ENCODE peak calls at places on chromosomes 2 and 18, in nine cellular contexts. Y is psoas muscle, D is testis, B is ovary, A is prostate gland, I is Panc1, J is RWPE1, N is A549, V is pancreas. P is an unnamed sample.

GRCh38 chr2:159497256-159497655 is 119.1 kb downstream of the BAZ2B start:
- DNase-seq in B (no peak), V (no peak), Y (no peak), A (no peak), N (peak), J (peak), D (no peak), I (no peak), P (no peak)

GRCh38 chr2:75431276-75431675 is 129.5 kb downstream of the EVA1A start:
- DNase-seq in B (no peak), A (no peak), I (no peak), J (no peak), D (no peak), N (no peak), Y (no peak), V (no peak), P (no peak)

GRCh38 chr2:44829771-44830170 is 111.7 kb upstream of the SIX3 start:
- DNase-seq in N (no peak), B (no peak), V (no peak), J (no peak), D (no peak), A (no peak), Y (no peak), I (no peak), P (no peak)

GRCh38 chr2:3113769-3114168 is 263.8 kb downstream of the EIPR1 start:
- DNase-seq in Y (no peak), N (no peak), A (no peak), D (no peak), J (no peak), V (no peak), B (no peak), I (no peak), P (no peak)

GRCh38 chr2:239818086-239818485 is 207.1 kb downstream of the NDUFA10 start:
- DNase-seq in Y (no peak), A (no peak), N (no peak), I (no peak), J (no peak), V (no peak), D (no peak), B (no peak), P (no peak)

GRCh38 chr18:49768051-49768391 is 45.3 kb downstream of the ACAA2 start:
- DNase-seq in V (no peak), Y (peak), D (peak), I (peak), J (peak), B (no peak), N (peak), A (peak), P (peak)

GRCh38 chr2:48205137-48205798 is 299.0 kb upstream of the FBXO11 start:
- DNase-seq in B (no peak), Y (no peak), I (no peak), A (no peak), J (no peak), D (peak), V (no peak), N (peak), P (no peak)

GRCh38 chr2:64750001-64750816 is 96.5 kb upstream of the SERTAD2 start:
- DNase-seq in B (peak), N (peak), Y (peak), I (no peak), V (peak), D (peak), A (peak), J (peak), P (peak)

GRCh38 chr2:178756343-178756742 is 50.9 kb downstream of the TTN start:
- DNase-seq in D (no peak), V (no peak), N (no peak), I (no peak), A (no peak), B (no peak), J (no peak), Y (no peak), P (no peak)

GRCh38 chr2:10228611-10229365 is 73.9 kb upstream of the HPCAL1 start:
- DNase-seq in J (no peak), I (no peak), V (peak), Y (peak), N (no peak), D (no peak), B (no peak), A (peak), P (no peak)

GRCh38 chr2:203580846-203581245 is 45.7 kb upstream of the RAPH1 start:
- DNase-seq in V (no peak), Y (no peak), A (no peak), J (no peak), B (no peak), N (no peak), I (no peak), D (no peak), P (no peak)

GRCh38 chr2:70081221-70081620 is 6.1 kb upstream of the PCBP1 start:
- DNase-seq in V (no peak), B (no peak), J (no peak), N (no peak), Y (no peak), D (no peak), I (no peak), A (no peak), P (no peak)

GRCh38 chr2:42136832-42137821 is 32.0 kb upstream of the EML4 start:
- DNase-seq in V (no peak), N (peak), I (no peak), Y (no peak), D (no peak), B (no peak), A (no peak), J (no peak), P (no peak)

GRCh38 chr2:121451373-121451772 is 79.3 kb upstream of the RNU4ATAC start:
- DNase-seq in I (no peak), Y (no peak), N (no peak), B (no peak), J (no peak), D (no peak), V (no peak), A (no peak), P (no peak)

GRCh38 chr2:203636896-203637818 is 69.3 kb upstream of the CD28 start:
- DNase-seq in B (no peak), J (no peak), I (no peak), V (no peak), Y (no peak), N (no peak), D (peak), A (peak), P (no peak)

GRCh38 chr2:144504191-144504590 is 15.7 kb downstream of the ZEB2 start:
- DNase-seq in I (no peak), B (no peak), D (no peak), Y (no peak), A (no peak), V (no peak), J (no peak), N (no peak), P (no peak)

GRCh38 chr2:12014088-12014960 is 267.9 kb downstream of the LPIN1 start:
- DNase-seq in N (no peak), B (no peak), A (no peak), I (no peak), Y (no peak), J (no peak), D (no peak), V (no peak), P (peak)

GRCh38 chr2:240163844-240164574 is 23.6 kb upstream of the OTOS start:
- DNase-seq in B (no peak), Y (no peak), I (no peak), J (no peak), D (no peak), N (no peak), A (no peak), V (peak), P (no peak)

GRCh38 chr2:233386382-233387041 is 32.2 kb downstream of the DGKD start:
- DNase-seq in V (no peak), I (no peak), N (peak), D (no peak), J (peak), Y (no peak), B (peak), A (no peak), P (no peak)

GRCh38 chr2:161415041-161415440 is 1.1 kb upstream of the TBR1 start:
- DNase-seq in D (no peak), B (no peak), N (no peak), J (no peak), I (no peak), A (no peak), Y (no peak), V (peak), P (no peak)

GRCh38 chr2:160356485-160356884 is 137.1 kb downstream of the RBMS1 start:
- DNase-seq in N (no peak), A (no peak), V (no peak), I (no peak), B (no peak), Y (no peak), J (no peak), D (no peak), P (no peak)

GRCh38 chr2:43426305-43427031 is 169.4 kb downstream of the THADA start:
- DNase-seq in N (peak), D (peak), A (peak), I (no peak), J (peak), B (no peak), V (no peak), Y (no peak), P (peak)

GRCh38 chr18:35062408-35062807 is 21.2 kb downstream of the MAPRE2 start:
- DNase-seq in D (no peak), N (no peak), I (no peak), Y (no peak), B (no peak), V (no peak), J (no peak), A (no peak), P (no peak)

GRCh38 chr2:178241852-178242551 is 47.7 kb downstream of the OSBPL6 start:
- DNase-seq in V (no peak), J (peak), I (peak), Y (no peak), D (peak), N (peak), A (peak), B (peak), P (peak)

GRCh38 chr2:133194777-133195335 is 373.4 kb downstream of the NCKAP5 start:
- DNase-seq in Y (no peak), A (no peak), J (no peak), V (no peak), B (no peak), N (no peak), D (no peak), I (no peak), P (no peak)
- TF ChIP-seq CTCF in Y (no peak), A (no peak), J (no peak), V (no peak), B (no peak), N (no peak), D (no peak), I (no peak), P (no peak)

GRCh38 chr18:8794133-8794986 is 89.0 kb downstream of the MTCL1 start:
- DNase-seq in D (no peak), V (no peak), B (no peak), A (no peak), Y (no peak), I (no peak), N (peak), J (peak), P (no peak)
- H3K27ac ChIP-seq in D (no peak), V (no peak), B (no peak), A (no peak), Y (no peak), I (peak), N (peak), J (peak), P (no peak)

GRCh38 chr2:130767408-130767775 is 12.1 kb downstream of the AMER3 start:
- DNase-seq in Y (no peak), B (no peak), D (no peak), V (no peak), A (no peak), N (no peak), I (no peak), J (no peak), P (no peak)

GRCh38 chr2:130766037-130766436 is 10.7 kb downstream of the AMER3 start:
- DNase-seq in Y (no peak), N (no peak), B (no peak), D (no peak), V (no peak), J (no peak), I (no peak), A (no peak), P (no peak)

GRCh38 chr2:130769343-130769907 is 14.1 kb downstream of the AMER3 start:
- DNase-seq in V (no peak), I (no peak), B (no peak), A (no peak), J (no peak), D (no peak), N (no peak), Y (no peak), P (no peak)

GRCh38 chr2:130766711-130767407 is 11.5 kb downstream of the AMER3 start:
- DNase-seq in N (no peak), V (no peak), I (no peak), A (no peak), Y (no peak), B (no peak), D (no peak), J (no peak), P (no peak)

GRCh38 chr2:130768191-130768855 is 13.0 kb downstream of the AMER3 start:
- DNase-seq in I (no peak), J (no peak), Y (no peak), B (no peak), A (no peak), N (no peak), V (no peak), D (no peak), P (no peak)
- TF ChIP-seq CTCF in I (peak), J (no peak), Y (no peak), B (no peak), A (no peak), N (peak), V (no peak), D (no peak), P (no peak)

GRCh38 chr2:21254170-21254965 is 130.6 kb downstream of the TDRD15 start:
- DNase-seq in I (no peak), D (no peak), J (no peak), V (no peak), A (no peak), Y (no peak), B (no peak), N (no peak), P (no peak)
- H3K27ac ChIP-seq in I (no peak), D (no peak), J (no peak), V (no peak), A (no peak), Y (no peak), B (no peak), N (no peak), P (no peak)

GRCh38 chr2:61910603-61911002 is 5.1 kb downstream of the COMMD1 start:
- DNase-seq in I (no peak), J (no peak), B (no peak), Y (no peak), V (no peak), D (no peak), A (no peak), N (no peak), P (no peak)
- TF ChIP-seq CTCF in I (peak), J (no peak), B (no peak), Y (peak), V (no peak), D (no peak), A (no peak), N (peak), P (no peak)

DNA sequence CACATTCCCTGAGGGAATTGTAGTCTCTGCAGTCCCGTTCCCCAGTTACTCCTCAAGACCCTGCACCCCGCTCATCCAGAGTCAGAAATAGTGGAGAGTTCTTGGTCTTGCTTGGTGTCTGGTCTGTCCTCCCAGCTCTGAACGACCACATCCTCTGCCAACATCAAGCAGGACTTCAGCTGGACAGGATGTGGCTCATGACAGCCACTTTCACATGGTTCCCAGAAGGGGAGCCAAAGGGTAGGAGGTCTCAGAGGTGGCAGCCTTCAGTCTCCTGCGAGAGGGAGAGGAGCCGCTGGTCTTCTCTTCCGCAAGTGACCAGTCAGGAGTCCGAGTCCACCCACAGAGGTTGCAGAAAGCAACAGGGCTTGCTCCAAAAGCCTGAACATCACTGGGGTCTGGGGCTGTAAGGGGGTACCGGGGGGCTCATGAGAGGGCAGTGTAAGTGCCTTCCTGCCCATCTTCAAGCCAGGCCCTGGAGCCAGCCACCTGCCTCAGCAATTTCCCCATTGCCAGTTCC is 29.8 kb downstream of the B3GNT7 start:
- DNase-seq in I (no peak), Y (no peak), A (no peak), J (no peak), B (no peak), N (no peak), D (no peak), V (no peak), P (no peak)
- H3K27ac ChIP-seq in I (peak), Y (no peak), A (no peak), J (no peak), B (no peak), N (no peak), D (no peak), V (no peak), P (no peak)

GRCh38 chr18:76658627-76659026 is 163.6 kb upstream of the ZNF516 start:
- DNase-seq in I (no peak), V (no peak), Y (no peak), J (no peak), D (no peak), A (no peak), B (no peak), N (no peak), P (no peak)
- TF ChIP-seq CTCF in I (peak), V (no peak), Y (no peak), J (no peak), D (peak), A (no peak), B (no peak), N (no peak), P (no peak)

GRCh38 chr2:235845245-235845644 is 322.9 kb downstream of the GBX2 start:
- DNase-seq in V (no peak), N (no peak), I (no peak), D (no peak), J (no peak), A (no peak), Y (no peak), B (no peak), P (no peak)
- H3K27ac ChIP-seq in V (no peak), N (no peak), I (no peak), D (no peak), J (no peak), A (no peak), Y (no peak), B (no peak), P (no peak)

P was measured in lung.